ENCODE peak calls at places on chromosomes 4 and X, in seven cellular contexts. E, L, H, X, F, P and K are unnamed samples.

GRCh38 chr4:183136880-183137279 is 37.8 kb downstream of the WWC2 start:
- DNase-seq in E (no peak), L (no peak), H (no peak), X (no peak), F (no peak), P (no peak), K (no peak)

GRCh38 chr4:184064877-184065276 is 152.8 kb downstream of the ENPP6 start:
- DNase-seq in E (no peak), L (no peak), H (no peak), X (no peak), F (no peak), P (no peak), K (no peak)

GRCh38 chr4:126458993-126459392 is 1144.2 kb downstream of the FAT4 start:
- DNase-seq in E (peak; percentile 41), L (no peak), H (peak; percentile 58), X (no peak), F (no peak), P (no peak), K (peak; percentile 33)

GRCh38 chr4:128309585-128309984 is 22.0 kb upstream of the PGRMC2 start:
- DNase-seq in E (no peak), L (no peak), H (no peak), X (no peak), F (no peak), P (no peak), K (no peak)

GRCh38 chr4:24103434-24104168 is 213.8 kb upstream of the PPARGC1A start:
- DNase-seq in E (peak; percentile 89), L (no peak), H (no peak), X (no peak), F (no peak), P (no peak), K (no peak)

GRCh38 chr4:2064276-2064991 is 5.3 kb downstream of the NAT8L start:
- DNase-seq in E (no peak), L (peak; percentile 44), H (no peak), X (no peak), F (no peak), P (peak; percentile 78), K (no peak)

GRCh38 chrX:44025611-44026010 is 52.4 kb upstream of the NDP start:
- DNase-seq in E (peak; percentile 45), L (no peak), H (peak; percentile 29), X (peak; percentile 5), F (no peak), P (no peak), K (no peak)

GRCh38 chr4:43718369-43718768 is 730.2 kb downstream of the KCTD8 start:
- DNase-seq in E (no peak), L (no peak), H (no peak), X (no peak), F (no peak), P (no peak), K (no peak)

GRCh38 chr4:16253127-16253960 is 27.1 kb upstream of the TAPT1 start:
- DNase-seq in E (peak; percentile 81), L (no peak), H (peak; percentile 87), X (peak; percentile 36), F (no peak), P (no peak), K (peak; percentile 61)

GRCh38 chrX:115952417-115953092 is 218.0 kb upstream of the AGTR2 start:
- DNase-seq in E (no peak), L (no peak), H (no peak), X (peak; percentile 10), F (no peak), P (no peak), K (no peak)

GRCh38 chrX:21131786-21132185 is 242.4 kb upstream of the CNKSR2 start:
- DNase-seq in E (no peak), L (no peak), H (no peak), X (no peak), F (no peak), P (no peak), K (no peak)

GRCh38 chr4:10965196-10965595 is 280.6 kb upstream of the CLNK start:
- DNase-seq in E (no peak), L (no peak), H (no peak), X (no peak), F (no peak), P (no peak), K (no peak)

GRCh38 chr4:30264465-30264864 is 455.7 kb upstream of the PCDH7 start:
- DNase-seq in E (no peak), L (no peak), H (no peak), X (no peak), F (no peak), P (no peak), K (no peak)

GRCh38 chr4:30268370-30268769 is 451.8 kb upstream of the PCDH7 start:
- DNase-seq in E (no peak), L (no peak), H (no peak), X (no peak), F (no peak), P (no peak), K (no peak)

GRCh38 chr4:30269850-30270249 is 450.3 kb upstream of the PCDH7 start:
- DNase-seq in E (no peak), L (no peak), H (no peak), X (peak; percentile 27), F (no peak), P (no peak), K (no peak)
- TF ChIP-seq CTCF in E (peak; percentile 25), L (peak; percentile 77), H (no peak), X (peak; percentile 56), F (no peak), P (no peak), K (no peak)

DNA sequence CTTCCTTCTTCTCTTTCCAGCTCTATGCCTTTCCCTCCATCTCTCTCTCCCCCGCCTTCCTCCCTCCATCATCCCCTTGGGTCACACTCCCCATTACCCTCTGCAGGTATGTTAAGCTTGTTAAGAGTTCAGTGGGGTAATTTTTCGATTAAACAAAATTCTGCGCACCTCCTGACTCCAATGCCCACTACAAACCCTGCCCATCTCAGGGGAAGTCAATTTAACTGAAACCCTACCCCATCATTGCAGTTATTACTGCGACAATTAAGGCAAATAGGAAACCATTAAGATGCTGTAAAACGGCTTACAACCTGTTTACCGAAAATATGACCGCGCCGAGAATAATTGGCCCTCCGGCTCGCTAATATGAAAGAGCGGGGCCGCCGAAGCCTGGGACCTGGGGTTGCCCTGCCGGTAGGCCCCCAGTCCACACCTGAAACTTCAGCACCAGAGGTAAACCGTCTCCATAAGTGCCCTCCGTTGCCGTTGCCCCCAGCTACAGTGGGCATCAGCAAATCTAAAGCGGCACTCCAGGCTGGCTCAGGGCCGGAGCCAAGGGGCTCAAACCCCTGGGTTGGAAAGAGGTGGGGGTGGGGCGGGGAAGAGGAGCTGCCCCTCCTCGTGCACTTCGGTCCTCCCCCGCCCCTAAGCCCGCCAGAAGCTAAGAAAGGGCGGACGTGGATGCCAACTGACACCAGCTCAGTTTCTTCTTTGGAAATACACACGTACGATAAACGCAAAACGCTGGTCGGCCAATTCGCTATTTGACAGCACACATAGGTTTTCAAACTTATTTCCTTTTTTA is 4.8 kb downstream of the ARX start:
- DNase-seq in E (no peak), L (no peak), H (no peak), X (no peak), F (no peak), P (no peak), K (no peak)
- H3K4me3 ChIP-seq in E (no peak overlapping the region), L (no peak overlapping the region), H (no peak overlapping the region), X (peak overlapping the region; percentile 44), F (no peak overlapping the region), P (no peak overlapping the region), K (no peak overlapping the region)

GRCh38 chrX:68490644-68491043 is 8.2 kb upstream of the YIPF6 start:
- DNase-seq in E (peak; percentile 9), L (peak; percentile 52), H (peak; percentile 12), X (peak; percentile 14), F (no peak), P (peak; percentile 20), K (no peak)
- TF ChIP-seq CTCF in E (peak; percentile 37), L (peak; percentile 62), H (peak; percentile 55), X (peak; percentile 30), F (no peak), P (peak; percentile 42), K (peak; percentile 30)

GRCh38 chr4:8308856-8309771 is 39.6 kb downstream of the HTRA3 start:
- DNase-seq in E (peak; percentile 73), L (peak; percentile 45), H (peak; percentile 28), X (no peak), F (peak; percentile 68), P (no peak), K (no peak)
- H3K4me3 ChIP-seq in E (no peak overlapping the region), L (no peak overlapping the region), H (no peak overlapping the region), X (no peak overlapping the region), F (no peak overlapping the region), P (no peak overlapping the region), K (no peak overlapping the region)

GRCh38 chrX:107659768-107660167 is 31.5 kb downstream of the PRPS1 start:
- DNase-seq in E (peak; percentile 84), L (no peak), H (peak; percentile 56), X (peak; percentile 62), F (no peak), P (peak; percentile 19), K (no peak)
- TF ChIP-seq CTCF in E (peak; percentile 75), L (peak; percentile 82), H (peak; percentile 73), X (peak; percentile 75), F (peak; percentile 61), P (peak; percentile 67), K (peak; percentile 56)

GRCh38 chr4:123555500-123556273 is 159.1 kb downstream of the SPRY1 start:
- DNase-seq in E (peak; percentile 94), L (no peak), H (peak; percentile 84), X (peak; percentile 65), F (peak; percentile 81), P (no peak), K (peak; percentile 81)
- H3K4me3 ChIP-seq in E (no peak overlapping the region), L (no peak overlapping the region), H (no peak overlapping the region), X (no peak overlapping the region), F (no peak overlapping the region), P (no peak overlapping the region), K (no peak overlapping the region)